ENCODE peak calls at places on chromosome 22, in ten cellular contexts. C is fibroblast of lung; G is CD4-positive, alpha-beta T cell; D is omental fat pad; H is MCF 10A; A is IMR-90; X is PC-3; I is pancreas; O is stomach; J is nephron progenitor cell. M is an unnamed sample.
A peak's percentile ranks its signal among the peaks of the same experiment; 100 is the strongest.

GRCh38 chr22:45441158-45441557 is 27.7 kb downstream of the RIBC2 start:
- DNase-seq in C (peak; percentile 51), G (peak; percentile 6), D (no peak), H (peak; percentile 68), A (peak; percentile 68), X (peak; percentile 70), I (no peak), O (peak; percentile 35), J (peak; percentile 53), M (peak; percentile 81)

GRCh38 chr22:26553056-26553752 is 36.7 kb downstream of the TPST2 start:
- DNase-seq in C (peak; percentile 95), G (no peak), D (no peak), H (peak; percentile 11), A (peak; percentile 94), X (peak; percentile 44), I (no peak), O (no peak), J (no peak), M (peak; percentile 84)

GRCh38 chr22:43305806-43306205 is 37.4 kb downstream of the SCUBE1 start:
- DNase-seq in C (no peak), G (no peak), D (no peak), H (no peak), A (no peak), X (no peak), I (no peak), O (no peak), J (no peak), M (no peak)

GRCh38 chr22:36405671-36406070 is 17.9 kb upstream of the MYH9 start:
- DNase-seq in C (no peak), G (peak; percentile 48), D (no peak), H (peak; percentile 80), A (no peak), X (peak; percentile 37), I (no peak), O (peak; percentile 36), J (no peak), M (no peak)

GRCh38 chr22:17137226-17137625 is 16.1 kb upstream of the TMEM121B start:
- DNase-seq in C (no peak), G (no peak), D (no peak), H (no peak), A (no peak), X (no peak), I (no peak), O (no peak), J (no peak), M (no peak)

GRCh38 chr22:44752285-44753188 is at the start of gene ARHGAP8:
- DNase-seq in C (no peak), G (no peak), D (no peak), H (peak; percentile 38), A (no peak), X (peak; percentile 43), I (peak; percentile 82), O (peak; percentile 60), J (peak; percentile 42), M (no peak)

GRCh38 chr22:41410311-41410751 is 28.6 kb downstream of the TEF start:
- DNase-seq in C (no peak), G (no peak), D (no peak), H (no peak), A (no peak), X (no peak), I (no peak), O (peak; percentile 50), J (no peak), M (no peak)

GRCh38 chr22:47382164-47382890 is 619.9 kb downstream of the TBC1D22A start:
- DNase-seq in C (no peak), G (no peak), D (peak; percentile 6), H (no peak), A (no peak), X (no peak), I (peak; percentile 24), O (no peak), J (no peak), M (no peak)

GRCh38 chr22:38258895-38259294 is 13.9 kb downstream of the TMEM184B start:
- DNase-seq in C (no peak), G (no peak), D (no peak), H (no peak), A (peak; percentile 91), X (no peak), I (no peak), O (no peak), J (no peak), M (peak; percentile 68)

GRCh38 chr22:38259370-38259769 is 13.4 kb downstream of the TMEM184B start:
- DNase-seq in C (no peak), G (no peak), D (no peak), H (no peak), A (no peak), X (no peak), I (no peak), O (no peak), J (no peak), M (no peak)

GRCh38 chr22:38262051-38262795 is 10.6 kb downstream of the TMEM184B start:
- DNase-seq in C (peak; percentile 34), G (peak; percentile 27), D (no peak), H (peak; percentile 78), A (no peak), X (peak; percentile 42), I (peak; percentile 79), O (peak; percentile 71), J (no peak), M (peak; percentile 45)

GRCh38 chr22:38261478-38261803 is 11.4 kb downstream of the TMEM184B start:
- DNase-seq in C (no peak), G (no peak), D (no peak), H (no peak), A (no peak), X (no peak), I (no peak), O (no peak), J (no peak), M (no peak)

GRCh38 chr22:38260760-38261477 is 11.9 kb downstream of the TMEM184B start:
- DNase-seq in C (peak; percentile 18), G (no peak), D (no peak), H (no peak), A (peak; percentile 29), X (no peak), I (no peak), O (no peak), J (no peak), M (no peak)
- TF ChIP-seq CTCF in C (peak; percentile 39), G (no peak), D (no peak), H (no peak), A (peak; percentile 25), X (no peak), I (no peak), O (no peak), J (no peak), M (peak; percentile 31)

GRCh38 chr22:49926916-49927315 is 8.5 kb downstream of the CRELD2 start:
- DNase-seq in C (no peak), G (no peak), D (no peak), H (no peak), A (no peak), X (no peak), I (no peak), O (no peak), J (no peak), M (no peak)

GRCh38 chr22:49928185-49928495 is 9.7 kb downstream of the CRELD2 start:
- DNase-seq in C (no peak), G (no peak), D (no peak), H (no peak), A (no peak), X (no peak), I (no peak), O (no peak), J (no peak), M (no peak)

GRCh38 chr22:49929553-49929979 is 11.1 kb downstream of the CRELD2 start:
- DNase-seq in C (no peak), G (peak; percentile 72), D (no peak), H (peak; percentile 56), A (no peak), X (peak; percentile 62), I (peak; percentile 96), O (peak; percentile 81), J (peak; percentile 89), M (peak; percentile 30)

GRCh38 chr22:49928571-49929552 is 10.4 kb downstream of the CRELD2 start:
- DNase-seq in C (no peak), G (no peak), D (no peak), H (no peak), A (no peak), X (no peak), I (peak; percentile 65), O (no peak), J (no peak), M (no peak)

DNA sequence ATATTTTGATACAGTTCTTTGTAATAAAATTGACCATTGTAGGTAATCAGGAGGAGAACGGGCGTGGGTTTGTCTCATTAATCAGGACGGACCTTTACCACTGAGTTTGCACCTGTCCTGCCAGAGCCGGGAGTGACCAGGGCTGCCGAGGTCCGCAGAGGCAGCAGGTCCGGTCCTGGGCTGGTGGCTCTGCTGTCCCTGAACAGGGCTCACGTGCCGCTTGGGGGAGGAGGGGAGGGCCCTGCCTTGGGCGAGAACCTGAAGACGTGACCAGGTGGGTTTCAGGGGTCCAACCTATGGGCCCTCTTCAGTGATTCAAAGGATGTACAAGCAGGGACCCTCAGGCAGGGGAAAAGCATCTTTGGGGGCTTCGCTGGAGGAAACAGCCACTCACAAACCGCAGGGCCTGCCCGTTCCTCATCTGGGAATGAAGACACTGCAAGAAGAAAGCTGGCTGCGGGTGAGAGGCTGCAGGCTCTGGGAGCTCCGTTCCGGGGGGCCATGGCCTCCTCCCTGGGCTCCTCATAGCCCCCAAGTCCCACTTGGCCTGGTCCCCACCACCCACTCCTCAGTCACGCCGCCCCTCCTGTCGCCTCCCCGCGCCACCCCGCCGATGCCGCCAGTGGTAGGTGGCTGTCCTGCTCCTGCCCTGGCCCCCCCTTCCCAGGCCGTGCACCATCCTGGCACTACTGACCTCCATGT is 9.2 kb downstream of the CRELD2 start:
- DNase-seq in C (no peak), G (no peak), D (no peak), H (no peak), A (no peak), X (no peak), I (peak; percentile 59), O (no peak), J (no peak), M (no peak)
- TF ChIP-seq CTCF in C (no peak), G (no peak), D (no peak), H (no peak), A (no peak), X (no peak), I (no peak), O (no peak), J (no peak), M (no peak)

DNA sequence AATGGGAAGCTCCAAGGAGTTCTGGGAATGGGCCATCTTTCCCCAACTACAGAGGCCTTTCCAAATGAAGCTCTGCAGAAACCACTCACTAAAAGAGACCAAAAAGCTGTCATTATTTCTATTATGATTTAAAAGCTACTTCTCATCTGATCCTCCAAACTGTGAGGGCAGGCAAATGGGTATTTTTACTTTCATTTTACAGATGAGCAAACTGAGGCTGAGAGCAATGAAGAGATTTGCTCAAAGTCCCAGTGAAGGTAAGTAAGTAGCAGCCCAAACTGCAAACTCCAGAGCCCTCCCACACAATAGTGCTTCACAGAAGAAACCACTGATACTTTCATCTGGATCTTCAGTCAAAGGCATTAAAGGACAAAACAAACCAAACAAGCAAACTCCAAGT is 1.4 kb downstream of the RSPH14 start:
- DNase-seq in C (no peak), G (no peak), D (no peak), H (no peak), A (no peak), X (no peak), I (no peak), O (no peak), J (no peak), M (no peak)
- TF ChIP-seq CTCF in C (no peak), G (no peak), D (no peak), H (no peak), A (no peak), X (no peak), I (no peak), O (no peak), J (no peak), M (no peak)

GRCh38 chr22:29268511-29269229 is 602 bp downstream of the EWSR1 start:
- DNase-seq in C (peak; percentile 70), G (peak; percentile 3), D (no peak), H (peak; percentile 48), A (peak; percentile 67), X (peak; percentile 31), I (peak; percentile 79), O (peak; percentile 61), J (peak; percentile 62), M (peak; percentile 83)

GRCh38 chr22:29269230-29269604 is 1.1 kb downstream of the EWSR1 start:
- DNase-seq in C (no peak), G (no peak), D (no peak), H (no peak), A (no peak), X (no peak), I (no peak), O (no peak), J (no peak), M (peak; percentile 21)

GRCh38 chr22:29266564-29267461 is 968 bp downstream of the RHBDD3 start:
- DNase-seq in C (peak; percentile 13), G (no peak), D (no peak), H (peak; percentile 11), A (peak; percentile 11), X (no peak), I (no peak), O (no peak), J (peak; percentile 23), M (peak; percentile 42)

GRCh38 chr22:29267462-29267857 is 321 bp downstream of the RHBDD3 start:
- DNase-seq in C (no peak), G (no peak), D (no peak), H (no peak), A (no peak), X (no peak), I (no peak), O (no peak), J (no peak), M (no peak)

DNA sequence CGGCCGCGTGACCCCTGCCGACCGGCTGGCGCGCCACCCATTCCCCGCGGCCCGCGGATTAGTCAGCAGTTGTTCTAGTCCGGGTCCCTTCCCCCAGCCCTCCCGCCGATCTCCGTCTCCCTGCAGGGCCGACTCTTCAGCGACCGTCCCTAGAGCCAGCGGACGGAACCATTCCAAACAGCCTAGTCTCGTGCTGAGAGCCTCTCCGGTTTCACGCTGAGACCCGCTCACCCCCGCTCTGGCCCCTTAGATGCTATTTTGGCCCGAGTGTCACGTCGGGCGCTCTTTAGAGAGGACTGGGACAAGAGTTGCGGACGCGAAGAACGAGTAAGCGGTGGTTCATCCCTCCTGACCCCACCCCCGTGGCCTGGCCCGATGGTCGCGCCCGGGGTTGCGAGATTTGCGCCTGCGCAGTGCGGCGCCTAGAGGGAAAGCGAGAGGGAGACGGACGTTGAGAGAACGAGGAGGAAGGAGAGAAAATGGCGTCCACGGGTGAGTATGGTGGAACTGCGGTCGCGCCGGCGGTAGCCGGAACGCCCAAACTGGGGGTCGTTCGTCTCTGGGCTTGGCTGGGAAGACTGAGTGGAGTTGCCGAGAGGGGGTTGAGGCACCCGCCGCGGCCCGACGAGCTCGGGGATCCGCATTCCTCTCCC is at the start of the genes EWSR1 and RHBDD3:
- DNase-seq in C (peak; percentile 98), G (peak; percentile 94), D (peak; percentile 81), H (peak; percentile 96), A (peak; percentile 97), X (peak; percentile 88), I (peak; percentile 99), O (peak; percentile 96), J (peak; percentile 98), M (peak; percentile 99)
- TF ChIP-seq CTCF in C (no peak), G (no peak), D (no peak), H (no peak), A (no peak), X (no peak), I (no peak), O (no peak), J (no peak), M (no peak)